ENCODE peak calls at places on chromosome 13, in nine cellular contexts. S, G, J, D, X, V, O, F and T are unnamed samples.

GRCh38 chr13:20428666-20429644 is 96.7 kb downstream of the CRYL1 start:
- DNase-seq in S (no peak), G (no peak), J (no peak), D (no peak), X (no peak), V (peak), O (no peak), F (no peak), T (no peak)

GRCh38 chr13:34671136-34671535 is 270.9 kb upstream of the NBEA start:
- DNase-seq in S (no peak), G (no peak), J (no peak), D (no peak), X (peak), V (peak), O (no peak), F (peak), T (no peak)

GRCh38 chr13:41564046-41564445 is 106.7 kb downstream of the RGCC start:
- DNase-seq in S (no peak), G (no peak), J (no peak), D (no peak), X (no peak), V (peak), O (no peak), F (no peak), T (no peak)

GRCh38 chr13:50230365-50230978 is 215.2 kb downstream of the KCNRG start:
- DNase-seq in S (no peak), G (peak), J (no peak), D (peak), X (no peak), V (peak), O (no peak), F (no peak), T (no peak)

GRCh38 chr13:113953561-113953960 is 20.3 kb downstream of the C13orf46 start:
- DNase-seq in S (no peak), G (no peak), J (no peak), D (no peak), X (no peak), V (no peak), O (no peak), F (no peak), T (no peak)

GRCh38 chr13:78806457-78806856 is 147.5 kb upstream of the OBI1 start:
- DNase-seq in S (no peak), G (peak), J (peak), D (no peak), X (no peak), V (no peak), O (no peak), F (no peak), T (no peak)

GRCh38 chr13:27442071-27442647 is 8.2 kb downstream of the MTIF3 start:
- DNase-seq in S (no peak), G (no peak), J (no peak), D (peak), X (no peak), V (no peak), O (no peak), F (no peak), T (no peak)

GRCh38 chr13:95445116-95445515 is 107.4 kb upstream of the CLDN10 start:
- DNase-seq in S (no peak), G (no peak), J (no peak), D (no peak), X (no peak), V (no peak), O (no peak), F (no peak), T (no peak)

GRCh38 chr13:67023088-67023893 is 206.8 kb downstream of the PCDH9 start:
- DNase-seq in S (no peak), G (no peak), J (peak), D (no peak), X (no peak), V (peak), O (no peak), F (no peak), T (no peak)

GRCh38 chr13:105703843-105704242 is 831.6 kb downstream of the EFNB2 start:
- DNase-seq in S (no peak), G (no peak), J (no peak), D (no peak), X (no peak), V (no peak), O (no peak), F (no peak), T (no peak)

GRCh38 chr13:100443998-100444328 is 144.6 kb downstream of the GGACT start:
- DNase-seq in S (no peak), G (no peak), J (no peak), D (no peak), X (no peak), V (no peak), O (no peak), F (no peak), T (no peak)

GRCh38 chr13:113552786-113553540 is 31.6 kb upstream of the TFDP1 start:
- DNase-seq in S (peak), G (no peak), J (no peak), D (no peak), X (peak), V (no peak), O (no peak), F (no peak), T (peak)

GRCh38 chr13:111919286-111919685 is 147.7 kb upstream of the SOX1 start:
- DNase-seq in S (peak), G (no peak), J (no peak), D (no peak), X (no peak), V (no peak), O (no peak), F (no peak), T (no peak)

GRCh38 chr13:56700324-56700723 is 440.4 kb upstream of the PRR20A start:
- DNase-seq in S (no peak), G (no peak), J (no peak), D (no peak), X (no peak), V (no peak), O (no peak), F (no peak), T (no peak)

GRCh38 chr13:51801631-51802099 is 2.3 kb downstream of the DHRS12 start:
- DNase-seq in S (no peak), G (no peak), J (peak), D (no peak), X (peak), V (no peak), O (no peak), F (peak), T (peak)

GRCh38 chr13:54980651-54981050 is 1952.0 kb downstream of the OLFM4 start:
- DNase-seq in S (no peak), G (no peak), J (no peak), D (no peak), X (no peak), V (no peak), O (no peak), F (no peak), T (no peak)

GRCh38 chr13:28583661-28584091 is 75.3 kb upstream of the POMP start:
- DNase-seq in S (no peak), G (no peak), J (no peak), D (no peak), X (no peak), V (no peak), O (no peak), F (no peak), T (no peak)

GRCh38 chr13:87120476-87120875 is 550.7 kb upstream of the SLITRK5 start:
- DNase-seq in S (no peak), G (no peak), J (no peak), D (no peak), X (no peak), V (no peak), O (no peak), F (no peak), T (no peak)

GRCh38 chr13:49400755-49401659 is 42.9 kb downstream of the CAB39L start:
- DNase-seq in S (no peak), G (no peak), J (no peak), D (peak), X (no peak), V (peak), O (no peak), F (peak), T (peak)

GRCh38 chr13:41311607-41312500 is 787 bp downstream of the NAA16 start:
- DNase-seq in S (peak), G (peak), J (no peak), D (peak), X (peak), V (peak), O (no peak), F (peak), T (peak)

GRCh38 chr13:104289400-104289799 is 1223.2 kb upstream of the SLC10A2 start:
- DNase-seq in S (no peak), G (no peak), J (no peak), D (no peak), X (no peak), V (peak), O (no peak), F (no peak), T (no peak)

GRCh38 chr13:41581884-41582547 is 124.7 kb downstream of the RGCC start:
- DNase-seq in S (no peak), G (no peak), J (no peak), D (no peak), X (no peak), V (peak), O (no peak), F (no peak), T (no peak)

GRCh38 chr13:37869756-37870488 is at the start of gene TRPC4:
- DNase-seq in S (no peak), G (peak), J (peak), D (peak), X (peak), V (peak), O (no peak), F (peak), T (peak)

GRCh38 chr13:106568225-106569003 is 477 bp upstream of the ARGLU1 start:
- DNase-seq in S (no peak), G (peak), J (peak), D (no peak), X (no peak), V (no peak), O (no peak), F (no peak), T (no peak)

GRCh38 chr13:24341439-24341838 is 32.1 kb downstream of the C1QTNF9 start:
- DNase-seq in S (no peak), G (no peak), J (no peak), D (no peak), X (no peak), V (no peak), O (no peak), F (no peak), T (peak)

GRCh38 chr13:97849305-97849704 is 104.2 kb upstream of the IPO5 start:
- DNase-seq in S (no peak), G (peak), J (peak), D (peak), X (no peak), V (peak), O (no peak), F (no peak), T (no peak)

DNA sequence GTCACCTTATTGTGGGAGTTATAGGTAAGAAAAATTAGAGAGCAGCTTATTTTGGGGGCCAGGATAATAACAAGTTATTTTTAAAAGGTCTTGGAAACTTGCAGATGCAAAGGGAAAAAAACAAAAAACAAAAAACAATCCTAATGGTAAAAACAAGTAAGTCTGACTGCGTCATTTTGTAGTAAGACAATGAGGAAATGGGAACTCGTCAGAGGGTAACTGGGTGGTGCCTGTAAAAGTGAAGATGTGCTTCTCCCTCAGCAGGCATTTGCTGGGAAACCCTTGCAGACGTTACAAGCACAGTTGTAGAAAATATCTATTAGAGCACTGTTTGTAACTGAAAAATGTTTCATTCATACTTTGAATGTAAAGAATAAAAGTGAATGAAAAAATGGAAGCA is 2.2 kb upstream of the TNFSF13B start:
- DNase-seq in S (no peak), G (no peak), J (no peak), D (no peak), X (no peak), V (no peak), O (no peak), F (no peak), T (no peak)
- H3K4me3 ChIP-seq in S (no peak), G (no peak), J (no peak), D (no peak), X (no peak), V (no peak), O (no peak), F (no peak), T (no peak)

GRCh38 chr13:73058741-73059459 is at the start of gene KLF5:
- DNase-seq in S (peak), G (peak), J (peak), D (peak), X (peak), V (peak), O (peak), F (peak), T (peak)
- TF ChIP-seq CTCF in S (no peak), G (no peak), J (no peak), D (no peak), X (no peak), V (no peak), O (no peak), F (no peak), T (no peak)

GRCh38 chr13:110872034-110872767 is 42.7 kb downstream of the ANKRD10 start:
- DNase-seq in S (no peak), G (no peak), J (no peak), D (no peak), X (no peak), V (no peak), O (no peak), F (no peak), T (no peak)
- H3K27ac ChIP-seq in S (no peak), G (no peak), J (no peak), D (peak), X (peak), V (no peak), O (peak), F (no peak), T (peak)

GRCh38 chr13:99256283-99256682 is 1.9 kb downstream of the GPR18 start:
- DNase-seq in S (no peak), G (no peak), J (no peak), D (no peak), X (no peak), V (no peak), O (no peak), F (no peak), T (no peak)
- H3K4me3 ChIP-seq in S (no peak), G (no peak), J (no peak), D (no peak), X (no peak), V (no peak), O (no peak), F (no peak), T (no peak)

DNA sequence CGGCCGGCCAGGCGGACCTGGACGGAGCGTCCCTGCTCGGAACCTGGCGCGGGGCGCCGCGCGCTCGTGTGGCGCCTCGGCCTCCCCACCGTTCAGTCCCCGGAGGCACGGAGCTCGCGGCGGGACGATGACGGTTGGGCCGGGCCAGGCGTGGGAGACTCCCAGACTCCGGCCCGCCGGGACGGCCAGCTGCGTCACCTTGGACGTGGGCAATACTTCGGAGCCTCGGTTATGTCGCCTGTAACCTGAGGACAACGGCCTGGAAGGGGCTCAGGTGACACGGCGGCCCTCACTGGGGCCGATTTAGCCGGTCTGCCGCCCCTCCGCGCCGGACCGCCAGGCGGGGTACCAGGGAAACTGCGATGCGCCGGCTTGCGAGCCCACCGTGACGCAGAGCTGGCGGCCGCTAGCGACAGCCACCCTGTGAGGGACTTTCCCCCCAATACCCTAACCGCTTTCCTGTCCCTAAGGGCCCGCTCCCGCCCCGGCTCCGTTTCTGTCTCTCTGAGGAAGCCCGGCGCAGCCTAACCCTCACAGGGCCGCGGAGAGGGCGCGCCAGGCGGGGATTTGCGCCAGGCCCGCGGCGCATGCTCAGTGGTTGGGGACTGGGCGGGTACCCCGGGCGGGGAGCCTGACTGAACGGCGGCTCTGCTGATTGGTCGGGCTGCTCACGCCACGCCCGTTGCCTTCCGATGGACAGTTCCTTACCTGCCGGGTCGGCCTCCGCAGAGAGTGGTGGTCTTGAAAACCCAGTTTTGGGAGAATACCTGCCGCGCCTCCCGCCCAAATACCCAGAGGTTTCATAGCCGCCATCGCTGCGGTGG is 109.5 kb upstream of the DOCK9 start:
- DNase-seq in S (peak), G (peak), J (peak), D (peak), X (peak), V (peak), O (peak), F (peak), T (peak)
- TF ChIP-seq CTCF in S (peak), G (peak), J (no peak), D (peak), X (peak), V (no peak), O (peak), F (no peak), T (peak)

DNA sequence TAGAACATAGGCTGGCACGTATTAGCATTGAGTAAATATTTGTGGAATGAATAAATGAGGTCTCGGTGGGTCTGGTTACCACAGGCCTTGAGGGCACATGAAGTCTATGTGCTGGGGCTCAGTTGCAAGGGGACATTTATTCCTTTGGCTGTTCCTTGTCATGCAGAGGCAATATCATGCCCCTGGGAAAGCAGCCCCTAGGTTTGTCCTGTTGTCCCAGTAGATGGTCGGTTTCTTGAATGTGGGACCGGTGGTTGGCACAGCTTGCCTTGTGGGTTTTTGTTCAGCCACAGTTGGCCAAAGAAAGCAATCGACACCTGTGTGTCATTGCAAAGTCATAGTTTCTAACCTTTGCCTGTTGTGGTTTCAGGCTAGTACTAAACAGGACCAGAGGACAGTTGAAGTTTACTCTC is 24.7 kb upstream of the GPR183 start:
- DNase-seq in S (no peak), G (no peak), J (no peak), D (no peak), X (no peak), V (no peak), O (no peak), F (no peak), T (no peak)
- H3K27ac ChIP-seq in S (no peak), G (peak), J (no peak), D (peak), X (no peak), V (no peak), O (no peak), F (no peak), T (no peak)

GRCh38 chr13:109778102-109778542 is 8.3 kb downstream of the IRS2 start:
- DNase-seq in S (no peak), G (no peak), J (no peak), D (peak), X (no peak), V (peak), O (no peak), F (no peak), T (peak)
- H3K4me3 ChIP-seq in S (peak), G (no peak), J (peak), D (no peak), X (peak), V (peak), O (peak), F (no peak), T (peak)